ENCODE peak calls at places on chromosomes 12 and 14, in seven cellular contexts. C is stomach, V is heart left ventricle, X is A549, P is prostate gland, S is testis, L is HCT116. Z is an unnamed sample.

GRCh38 chr12:89768586-89769482 is 60.2 kb upstream of the ATP2B1 start:
- DNase-seq in C (no peak), V (no peak), X (peak), P (no peak), S (peak), L (peak), Z (no peak)

GRCh38 chr14:99186956-99187690 is 84.9 kb downstream of the BCL11B start:
- DNase-seq in C (no peak), V (no peak), X (no peak), P (no peak), S (no peak), L (no peak), Z (no peak)

GRCh38 chr14:52798826-52799225 is 7.4 kb upstream of the GNPNAT1 start:
- DNase-seq in C (no peak), V (no peak), X (no peak), P (no peak), S (no peak), L (no peak), Z (no peak)

GRCh38 chr14:50117456-50117855 is 1.1 kb upstream of the VCPKMT start:
- DNase-seq in C (no peak), V (no peak), X (no peak), P (no peak), S (no peak), L (no peak), Z (no peak)

GRCh38 chr12:59182191-59182590 is 261.9 kb upstream of the LRIG3 start:
- DNase-seq in C (no peak), V (no peak), X (no peak), P (no peak), S (no peak), L (no peak), Z (no peak)

GRCh38 chr12:95303476-95303875 is 85.9 kb downstream of the VEZT start:
- DNase-seq in C (no peak), V (no peak), X (no peak), P (no peak), S (no peak), L (no peak), Z (no peak)

GRCh38 chr14:63899953-63900352 is 47.1 kb downstream of the SYNE2 start:
- DNase-seq in C (no peak), V (no peak), X (no peak), P (no peak), S (no peak), L (no peak), Z (no peak)

GRCh38 chr14:79986251-79986650 is 225.1 kb downstream of the DIO2 start:
- DNase-seq in C (no peak), V (no peak), X (no peak), P (no peak), S (no peak), L (no peak), Z (no peak)

GRCh38 chr14:50399251-50400032 is 2.8 kb upstream of the CDKL1 start:
- DNase-seq in C (peak), V (no peak), X (peak), P (peak), S (peak), L (peak), Z (peak)

DNA sequence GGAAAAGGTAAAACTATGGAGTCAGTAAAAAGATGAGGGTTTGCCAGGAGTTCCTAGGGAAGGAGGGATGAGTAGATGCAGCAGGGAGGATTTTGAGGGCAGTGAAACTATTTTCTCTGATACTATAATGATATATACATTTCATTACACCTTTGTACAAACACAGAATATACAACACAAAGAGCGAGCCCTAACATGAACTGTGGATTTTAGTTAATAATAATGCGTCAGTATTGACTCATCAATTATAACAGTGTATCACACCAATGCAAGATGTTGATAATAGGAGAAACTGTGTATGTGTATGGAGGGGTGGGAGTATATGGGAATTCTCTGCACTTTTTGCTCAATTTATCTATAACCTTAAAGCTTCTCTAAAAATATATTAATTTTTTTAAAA is 404.3 kb upstream of the NOVA1 start:
- DNase-seq in C (no peak), V (no peak), X (no peak), P (no peak), S (no peak), L (no peak), Z (no peak)
- TF ChIP-seq POLR2A in C (no peak), V (no peak), X (no peak), P (no peak), S (no peak), L (no peak), Z (no peak)

DNA sequence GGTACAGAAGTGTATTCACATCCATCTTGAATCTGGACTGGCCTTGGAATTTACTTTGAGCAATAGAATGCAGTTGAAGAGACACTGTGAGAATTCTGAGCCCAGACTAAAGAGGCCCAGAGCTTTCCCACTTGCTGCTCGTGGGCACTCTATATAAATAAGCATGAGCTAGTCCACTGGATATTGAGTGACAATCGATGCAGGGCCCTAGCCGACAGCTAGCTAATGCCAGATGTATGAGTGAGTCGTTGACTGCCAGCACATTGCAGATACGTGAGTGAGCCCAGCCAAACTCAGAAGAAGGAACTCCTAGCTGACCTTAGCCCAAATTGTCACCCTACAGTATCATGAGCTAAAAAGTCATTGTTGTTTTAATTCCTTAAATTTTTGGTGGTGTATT is 24.9 kb downstream of the NAV3 start:
- DNase-seq in C (no peak), V (peak), X (no peak), P (no peak), S (no peak), L (no peak), Z (no peak)
- H3K27ac ChIP-seq in C (no peak), V (peak), X (no peak), P (no peak), S (no peak), L (no peak), Z (no peak)

GRCh38 chr12:66409195-66409871 is 107.0 kb downstream of the HELB start:
- DNase-seq in C (no peak), V (no peak), X (no peak), P (no peak), S (peak), L (peak), Z (peak)
- TF ChIP-seq CTCF in C (no peak), V (peak), X (peak), P (no peak), S (no peak), L (peak), Z (peak)

GRCh38 chr14:105474478-105475268 is at the start of gene CRIP2:
- DNase-seq in C (no peak), V (peak), X (peak), P (no peak), S (no peak), L (no peak), Z (peak)
- TF ChIP-seq POLR2A in C (no peak), V (peak), X (peak), P (peak), S (no peak), L (no peak), Z (no peak)

GRCh38 chr14:71668186-71668912 is 263.9 kb upstream of the RGS6 start:
- DNase-seq in C (no peak), V (no peak), X (no peak), P (no peak), S (no peak), L (no peak), Z (no peak)

GRCh38 chr14:71665781-71666180 is 266.4 kb upstream of the RGS6 start:
- DNase-seq in C (no peak), V (no peak), X (no peak), P (no peak), S (no peak), L (no peak), Z (no peak)

GRCh38 chr14:71662291-71662790 is 269.9 kb upstream of the RGS6 start:
- DNase-seq in C (no peak), V (no peak), X (no peak), P (no peak), S (no peak), L (no peak), Z (no peak)

GRCh38 chr14:71666579-71667145 is 265.6 kb upstream of the RGS6 start:
- DNase-seq in C (no peak), V (no peak), X (no peak), P (no peak), S (no peak), L (no peak), Z (no peak)

DNA sequence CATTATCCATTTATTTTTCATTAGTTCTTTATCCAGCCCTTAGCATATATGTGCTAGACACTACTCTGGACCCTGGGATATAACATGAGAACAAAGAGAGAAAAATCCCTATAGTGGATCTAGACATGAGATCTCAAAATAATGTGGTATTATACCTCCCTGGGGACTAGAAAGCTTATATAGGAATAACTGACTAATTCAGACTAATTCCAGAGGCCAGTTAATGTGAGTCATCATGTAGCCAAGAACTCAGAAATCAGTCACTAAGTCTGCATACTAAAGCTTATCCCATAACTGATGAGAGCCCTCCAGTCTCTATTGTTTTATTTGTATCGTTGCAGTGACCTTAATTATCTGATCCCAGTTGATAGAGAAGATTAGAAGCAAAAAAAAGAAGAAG is 267.1 kb upstream of the RGS6 start:
- DNase-seq in C (no peak), V (no peak), X (no peak), P (no peak), S (no peak), L (no peak), Z (no peak)
- H3K27ac ChIP-seq in C (no peak), V (no peak), X (no peak), P (no peak), S (no peak), L (no peak), Z (no peak)

DNA sequence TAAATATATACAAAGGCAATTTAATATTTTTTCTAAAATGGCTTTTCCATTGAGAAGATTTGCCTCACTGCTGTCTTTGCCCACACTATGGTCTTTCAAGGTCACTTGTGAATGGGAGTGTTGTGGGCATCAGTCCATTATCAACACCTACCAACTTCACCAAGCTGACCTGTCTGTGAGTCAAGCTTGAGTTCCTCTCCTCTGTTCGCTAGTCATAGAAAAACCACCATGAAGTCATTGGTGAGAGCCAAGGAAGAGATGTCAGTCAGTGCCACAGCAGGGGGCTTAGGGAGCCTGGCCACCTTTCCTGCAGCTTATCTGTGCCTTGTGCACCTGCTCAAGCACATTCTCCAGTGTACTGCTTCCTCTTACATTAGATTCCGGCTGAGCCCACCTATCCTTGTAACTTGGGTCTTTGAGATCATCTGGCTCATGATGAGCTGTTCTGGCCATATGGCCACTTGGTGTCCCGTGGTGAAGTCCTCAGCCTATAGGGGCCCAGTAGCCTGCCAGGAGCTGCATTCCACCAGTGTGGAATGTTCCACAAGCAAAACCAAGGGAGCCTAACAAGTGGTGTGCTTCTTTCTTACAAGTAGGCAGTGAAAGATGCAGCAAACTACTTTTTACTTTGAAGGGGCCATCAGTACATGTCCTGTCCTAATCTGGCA is 80.8 kb upstream of the C12orf71 start:
- DNase-seq in C (no peak), V (no peak), X (no peak), P (no peak), S (no peak), L (no peak), Z (no peak)
- TF ChIP-seq CTCF in C (no peak), V (no peak), X (no peak), P (no peak), S (no peak), L (no peak), Z (no peak)